ENCODE peak calls at places on chromosomes 13 and 19, in nine cellular contexts. M is H9, E is tibial artery, S is ovary, A is heart left ventricle, R is aorta, O is astrocyte, Q is left ventricle myocardium inferior, T is upper lobe of right lung. N is an unnamed sample.

GRCh38 chr19:53131085-53131484 is 1.6 kb downstream of the ZNF415 start:
- DNase-seq in S (no peak), A (no peak), T (no peak), Q (no peak), M (no peak), E (no peak), R (no peak), O (no peak), N (no peak)

GRCh38 chr19:9309974-9310446 is 372 bp upstream of the ZNF699 start:
- DNase-seq in S (peak; percentile 96), A (peak; percentile 93), E (peak; percentile 95), T (peak; percentile 94), Q (peak; percentile 92), O (no peak), R (peak; percentile 95), M (peak; percentile 95), N (peak; percentile 97)

GRCh38 chr19:17090501-17091074 is 15.0 kb downstream of the MYO9B start:
- DNase-seq in R (no peak), O (peak; percentile 64), S (no peak), Q (no peak), T (no peak), A (no peak), M (no peak), E (no peak), N (no peak)

GRCh38 chr19:14361824-14362223 is 19.4 kb upstream of the ADGRE5 start:
- DNase-seq in Q (no peak), S (no peak), E (no peak), R (no peak), A (no peak), M (peak; percentile 83), O (no peak), T (no peak), N (no peak)

GRCh38 chr13:100063333-100063732 is 25.6 kb upstream of the PCCA start:
- DNase-seq in S (no peak), Q (no peak), R (no peak), T (no peak), E (no peak), O (no peak), M (no peak), A (no peak), N (no peak)

GRCh38 chr13:86002921-86003488 is 203.8 kb upstream of the SLITRK6 start:
- DNase-seq in M (no peak), T (no peak), R (no peak), Q (no peak), S (no peak), E (no peak), O (no peak), A (no peak), N (no peak)

GRCh38 chr13:24381539-24382265 is 72.3 kb downstream of the C1QTNF9 start:
- DNase-seq in T (no peak), A (no peak), S (no peak), R (no peak), O (peak; percentile 43), E (no peak), Q (no peak), M (no peak), N (no peak)

GRCh38 chr19:49409441-49410029 is 13.7 kb downstream of the PTH2 start:
- DNase-seq in A (no peak), M (no peak), E (no peak), Q (no peak), O (no peak), R (no peak), S (no peak), T (no peak), N (no peak)

GRCh38 chr19:3606690-3607289 is at the start of gene TBXA2R:
- DNase-seq in E (peak; percentile 93), R (peak; percentile 90), A (peak; percentile 83), M (peak; percentile 76), T (peak; percentile 83), O (peak; percentile 36), S (peak; percentile 88), Q (peak; percentile 81), N (peak; percentile 83)

GRCh38 chr13:35954207-35954560 is 177.0 kb downstream of the DCLK1 start:
- DNase-seq in O (no peak), M (no peak), E (no peak), Q (no peak), S (no peak), T (no peak), R (no peak), A (no peak), N (no peak)

GRCh38 chr13:19845758-19846157 is 17.7 kb downstream of the ZMYM5 start:
- DNase-seq in A (no peak), O (peak; percentile 98), E (no peak), T (no peak), M (no peak), Q (no peak), R (peak; percentile 48), S (peak; percentile 54), N (no peak)

GRCh38 chr13:85236431-85236830 is 562.8 kb downstream of the SLITRK6 start:
- DNase-seq in Q (no peak), S (no peak), A (no peak), M (no peak), E (no peak), O (peak; percentile 56), R (no peak), T (no peak), N (no peak)

GRCh38 chr19:1177322-1178114 is 3.5 kb upstream of the SBNO2 start:
- DNase-seq in M (no peak), R (peak; percentile 85), T (peak; percentile 84), Q (no peak), S (no peak), O (peak; percentile 95), A (no peak), E (peak; percentile 86), N (peak; percentile 56)
- H3K4me1 ChIP-seq in M (no peaks in the 10 kb centered on the region), R (no peaks in the 10 kb centered on the region), T (peaks cover 32% of the 10 kb centered on the region), Q (peaks cover 26% of the 10 kb centered on the region), S (peaks cover under 1% of the 10 kb centered on the region), O (peaks cover 26% of the 10 kb centered on the region), A (peaks cover 57% of the 10 kb centered on the region), E (peaks cover 36% of the 10 kb centered on the region), N (peaks cover 2% of the 10 kb centered on the region)

GRCh38 chr13:111219306-111219705 is 101.1 kb upstream of the TEX29 start:
- DNase-seq in A (no peak), R (peak; percentile 78), M (no peak), E (peak; percentile 90), O (peak; percentile 87), T (no peak), Q (peak; percentile 41), S (no peak), N (peak; percentile 67)

GRCh38 chr13:111215081-111216047 is 100.3 kb downstream of the ARHGEF7 start:
- DNase-seq in T (no peak), M (no peak), Q (no peak), O (no peak), R (no peak), E (no peak), S (no peak), A (no peak), N (no peak)

GRCh38 chr13:111216166-111216960 is 101.3 kb downstream of the ARHGEF7 start:
- DNase-seq in E (peak; percentile 78), A (no peak), R (no peak), M (peak; percentile 58), T (no peak), Q (no peak), O (no peak), S (peak; percentile 51), N (no peak)

GRCh38 chr13:111217661-111218060 is 102.6 kb downstream of the ARHGEF7 start:
- DNase-seq in Q (no peak), T (peak; percentile 78), R (peak; percentile 67), O (no peak), A (no peak), M (no peak), E (peak; percentile 88), S (peak; percentile 65), N (no peak)

DNA sequence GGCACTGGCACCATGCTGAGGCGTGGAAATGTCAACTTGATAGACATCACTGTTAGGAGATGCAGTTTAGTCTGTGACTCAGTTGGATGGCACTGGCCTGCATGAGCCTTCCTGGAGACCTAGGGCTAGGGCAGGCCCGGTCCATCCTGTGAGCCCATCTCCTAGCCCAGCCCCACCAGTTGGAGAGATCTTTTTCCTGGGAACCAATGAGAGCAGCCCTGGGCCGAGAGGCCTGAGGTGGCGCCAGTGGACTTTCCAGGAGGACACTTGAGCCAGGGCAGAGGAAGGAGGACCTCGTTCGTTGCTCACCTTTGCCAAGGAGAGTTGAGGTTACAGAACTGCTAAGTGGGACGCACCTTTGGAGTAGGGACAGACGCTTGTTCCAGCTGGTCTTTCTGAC is 100.5 kb upstream of the TEX29 start:
- DNase-seq in A (no peak), T (no peak), Q (no peak), E (no peak), S (no peak), M (peak; percentile 48), R (no peak), O (no peak), N (no peak)
- H3K4me1 ChIP-seq in A (peaks cover 52% of the 10 kb centered on the region), T (peaks cover 35% of the 10 kb centered on the region), Q (peaks cover 91% of the 10 kb centered on the region), E (peaks cover 48% of the 10 kb centered on the region), S (peaks cover 9% of the 10 kb centered on the region), M (peaks cover 18% of the 10 kb centered on the region), R (no peaks in the 10 kb centered on the region), O (peaks cover 14% of the 10 kb centered on the region), N (peaks cover 9% of the 10 kb centered on the region)

GRCh38 chr13:48431987-48432615 is 19.2 kb upstream of the LPAR6 start:
- DNase-seq in R (no peak), O (peak; percentile 39), S (no peak), T (no peak), E (no peak), A (no peak), M (no peak), Q (no peak), N (no peak)
- H3K4me1 ChIP-seq in R (peaks cover 4% of the 10 kb centered on the region), O (peaks cover 10% of the 10 kb centered on the region), S (peaks cover 2% of the 10 kb centered on the region), T (peaks cover 28% of the 10 kb centered on the region), E (peaks cover 22% of the 10 kb centered on the region), A (peaks cover 76% of the 10 kb centered on the region), M (no peaks in the 10 kb centered on the region), Q (peaks cover 56% of the 10 kb centered on the region), N (peaks cover 5% of the 10 kb centered on the region)

GRCh38 chr13:109840893-109841287 is 54.5 kb upstream of the IRS2 start:
- DNase-seq in T (no peak), O (no peak), S (no peak), E (no peak), A (no peak), Q (no peak), M (no peak), R (no peak), N (no peak)

GRCh38 chr13:109844396-109844795 is 58.0 kb upstream of the IRS2 start:
- DNase-seq in E (no peak), Q (no peak), M (no peak), O (peak; percentile 59), T (no peak), S (no peak), A (no peak), R (no peak), N (no peak)

GRCh38 chr13:109842521-109842920 is 56.1 kb upstream of the IRS2 start:
- DNase-seq in E (no peak), O (no peak), R (no peak), A (no peak), S (no peak), M (no peak), T (no peak), Q (no peak), N (no peak)

GRCh38 chr13:109846185-109846584 is 59.8 kb upstream of the IRS2 start:
- DNase-seq in O (no peak), A (no peak), Q (no peak), R (no peak), M (no peak), E (no peak), S (no peak), T (no peak), N (no peak)

DNA sequence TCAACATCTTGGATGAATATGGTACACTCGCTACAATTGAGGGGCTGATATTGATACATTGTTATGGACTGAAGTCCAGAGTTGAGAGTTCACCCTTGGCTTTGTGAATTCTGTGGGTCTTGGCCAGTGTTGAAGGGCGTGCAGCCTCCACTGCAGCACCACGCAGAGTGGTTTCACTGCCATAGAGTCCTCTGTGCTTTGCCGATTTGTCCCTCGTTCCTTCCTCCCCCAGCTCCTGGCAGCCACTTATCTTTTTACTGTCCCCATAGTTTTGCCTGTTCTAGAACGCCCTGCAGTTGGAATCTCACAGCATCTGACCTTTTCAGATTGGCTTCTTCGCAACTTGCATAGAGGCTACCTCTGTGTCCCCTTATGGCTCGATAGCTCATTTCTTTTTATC is 57.3 kb upstream of the IRS2 start:
- DNase-seq in M (no peak), S (no peak), R (no peak), Q (no peak), T (no peak), A (no peak), O (no peak), E (no peak), N (no peak)
- H3K4me1 ChIP-seq in M (no peaks in the 10 kb centered on the region), S (no peaks in the 10 kb centered on the region), R (no peaks in the 10 kb centered on the region), Q (peaks cover 20% of the 10 kb centered on the region), T (no peaks in the 10 kb centered on the region), A (peaks cover 7% of the 10 kb centered on the region), O (peaks cover 18% of the 10 kb centered on the region), E (no peaks in the 10 kb centered on the region), N (no peaks in the 10 kb centered on the region)